ENCODE peak calls at places on chromosome 1, in ten cellular contexts. P, B, V, J, X, S, E, Q, Z and U are unnamed samples.

GRCh38 chr1:232952514-232953175 is 2.2 kb downstream of the NTPCR start:
- DNase-seq in E (peak), V (peak), Q (peak), S (no peak), B (peak), J (no peak), Z (peak), P (peak), X (peak), U (peak)

GRCh38 chr1:35298464-35298863 is 30.0 kb downstream of the ZMYM4 start:
- DNase-seq in Q (peak), J (peak), V (peak), P (peak), Z (peak), E (peak), S (no peak), X (peak), B (no peak), U (peak)

GRCh38 chr1:93573940-93574469 is 107.6 kb downstream of the BCAR3 start:
- DNase-seq in V (no peak), X (no peak), S (no peak), Z (no peak), P (no peak), Q (no peak), J (no peak), E (no peak), B (no peak), U (no peak)

GRCh38 chr1:193479187-193479586 is 292.8 kb upstream of the B3GALT2 start:
- DNase-seq in V (peak), Z (no peak), E (peak), Q (peak), P (peak), B (no peak), S (peak), X (peak), J (peak), U (peak)

GRCh38 chr1:6911229-6911941 is 126.1 kb downstream of the CAMTA1 start:
- DNase-seq in Q (no peak), J (no peak), B (no peak), V (no peak), Z (no peak), S (no peak), X (no peak), P (no peak), E (no peak), U (no peak)

GRCh38 chr1:14517813-14518180 is 80.7 kb upstream of the KAZN start:
- DNase-seq in X (no peak), J (no peak), E (no peak), P (no peak), V (no peak), Z (no peak), S (no peak), B (no peak), Q (no peak), U (no peak)

GRCh38 chr1:50976890-50977574 is 7.0 kb downstream of the CDKN2C start:
- DNase-seq in Q (no peak), S (peak), P (peak), V (peak), J (no peak), B (peak), E (peak), Z (no peak), X (peak), U (peak)

GRCh38 chr1:182259229-182259872 is 132.2 kb downstream of the GLUL start:
- DNase-seq in Z (no peak), E (no peak), X (peak), P (peak), J (peak), V (peak), Q (peak), S (peak), B (no peak), U (no peak)

GRCh38 chr1:152003846-152004442 is 10.3 kb upstream of the S100A10 start:
- DNase-seq in B (no peak), V (no peak), S (no peak), E (no peak), Z (no peak), X (no peak), Q (no peak), P (no peak), J (no peak), U (no peak)

GRCh38 chr1:54199151-54199764 is 572 bp downstream of the CYB5RL start:
- DNase-seq in B (no peak), J (no peak), E (peak), X (no peak), V (peak), P (no peak), Q (no peak), Z (no peak), S (no peak), U (no peak)

GRCh38 chr1:185046639-185047038 is 1.3 kb downstream of the RNF2 start:
- DNase-seq in B (no peak), P (no peak), Z (no peak), Q (no peak), E (no peak), V (no peak), J (no peak), S (no peak), X (no peak), U (no peak)

GRCh38 chr1:66436378-66437135 is 97.4 kb upstream of the SGIP1 start:
- DNase-seq in Q (no peak), X (peak), V (peak), B (no peak), S (no peak), Z (peak), E (peak), J (peak), P (peak), U (no peak)

GRCh38 chr1:116665001-116665400 is 2.5 kb downstream of the IGSF3 start:
- DNase-seq in Z (no peak), B (no peak), V (no peak), X (no peak), E (no peak), Q (no peak), S (no peak), P (no peak), J (no peak), U (no peak)

GRCh38 chr1:178506669-178507068 is 6.2 kb upstream of the TEX35 start:
- DNase-seq in P (no peak), X (no peak), Z (no peak), J (no peak), B (no peak), E (no peak), Q (no peak), V (no peak), S (no peak), U (no peak)